ENCODE peak calls at places on chromosomes 1 and 21, in four cellular contexts. A is epithelial cell of prostate, T is hepatocyte, Z is right lobe of liver. C is an unnamed sample.

GRCh38 chr1:95850165-95850649 is 616.2 kb downstream of the RWDD3 start:
- DNase-seq in Z (no peak), T (peak; percentile 14), A (no peak), C (no peak)

GRCh38 chr1:53622531-53622930 is 116.4 kb downstream of the GLIS1 start:
- DNase-seq in T (no peak), A (no peak), Z (peak; percentile 23), C (no peak)

GRCh38 chr1:18008116-18008515 is 99.5 kb upstream of the IGSF21 start:
- DNase-seq in A (no peak), T (no peak), Z (no peak), C (no peak)

GRCh38 chr1:223820976-223821375 is 24.8 kb downstream of the TP53BP2 start:
- DNase-seq in Z (no peak), T (no peak), A (no peak), C (no peak)

GRCh38 chr1:54681396-54681795 is 34.3 kb upstream of the TTC4 start:
- DNase-seq in A (no peak), Z (no peak), T (peak; percentile 42), C (peak; percentile 19)

GRCh38 chr1:75522389-75522788 is 88.5 kb downstream of the SLC44A5 start:
- DNase-seq in T (peak; percentile 16), A (no peak), Z (no peak), C (peak; percentile 82)

GRCh38 chr1:162822391-162823200 is 32.1 kb downstream of the HSD17B7 start:
- DNase-seq in A (no peak), Z (peak; percentile 44), T (peak; percentile 32), C (no peak)

GRCh38 chr1:42618866-42619265 is 39.4 kb upstream of the PPIH start:
- DNase-seq in A (peak; percentile 20), T (no peak), Z (no peak), C (no peak)

GRCh38 chr1:224343679-224344078 is 13.0 kb upstream of the CNIH4 start:
- DNase-seq in T (no peak), Z (no peak), A (no peak), C (no peak)

GRCh38 chr1:42259739-42260064 is 75.3 kb downstream of the FOXJ3 start:
- DNase-seq in T (no peak), Z (no peak), A (no peak), C (no peak)

GRCh38 chr1:55466343-55466742 is 251.2 kb upstream of the USP24 start:
- DNase-seq in T (no peak), Z (no peak), A (peak; percentile 50), C (no peak)

GRCh38 chr21:44972821-44973220 is 33.0 kb downstream of the SLX9 start:
- DNase-seq in A (no peak), T (no peak), Z (no peak), C (no peak)

GRCh38 chr1:240044620-240045019 is 47.1 kb upstream of the FMN2 start:
- DNase-seq in Z (no peak), T (no peak), A (no peak), C (no peak)

GRCh38 chr1:108671142-108671541 is 10.2 kb upstream of the HENMT1 start:
- DNase-seq in A (no peak), T (no peak), Z (no peak), C (no peak)

GRCh38 chr1:219340796-219341195 is 167.1 kb downstream of the LYPLAL1 start:
- DNase-seq in Z (no peak), T (no peak), A (peak; percentile 75), C (no peak)

GRCh38 chr1:182426442-182427430 is 23.2 kb upstream of the RGSL1 start:
- DNase-seq in Z (no peak), T (no peak), A (no peak), C (no peak)

GRCh38 chr1:151837197-151837596 is 2.4 kb downstream of the C2CD4D start:
- DNase-seq in Z (no peak), A (no peak), T (no peak), C (no peak)

GRCh38 chr21:35376406-35377135 is 327.5 kb upstream of the RUNX1 start:
- DNase-seq in T (no peak), Z (no peak), A (no peak), C (no peak)

GRCh38 chr1:235093013-235093618 is 35.5 kb downstream of the TOMM20 start:
- DNase-seq in T (peak; percentile 75), A (no peak), Z (peak; percentile 57), C (peak; percentile 77)

GRCh38 chr1:66478116-66478515 is 55.8 kb upstream of the SGIP1 start:
- DNase-seq in T (no peak), A (peak; percentile 27), Z (no peak), C (no peak)

GRCh38 chr1:9594471-9595155 is 5.9 kb downstream of the TMEM201 start:
- DNase-seq in Z (no peak), A (no peak), T (no peak), C (no peak)

GRCh38 chr1:78214334-78214733 is 168.6 kb downstream of the GIPC2 start:
- DNase-seq in Z (no peak), A (no peak), T (no peak), C (no peak)

GRCh38 chr1:117318011-117318410 is 49.2 kb upstream of the MAN1A2 start:
- DNase-seq in A (no peak), Z (no peak), T (no peak), C (no peak)

GRCh38 chr1:185159966-185160365 is 3.0 kb downstream of the SWT1 start:
- DNase-seq in T (no peak), Z (no peak), A (no peak), C (no peak)

GRCh38 chr1:40385437-40386310 is 12.1 kb downstream of the SMAP2 start:
- DNase-seq in T (no peak), A (no peak), Z (no peak), C (no peak)

GRCh38 chr1:192732787-192733186 is 76.1 kb upstream of the RGS2 start:
- DNase-seq in T (no peak), Z (no peak), A (no peak), C (no peak)

GRCh38 chr1:174296309-174296708 is 137.0 kb downstream of the RABGAP1L start:
- DNase-seq in Z (no peak), T (no peak), A (no peak), C (no peak)

GRCh38 chr1:200005160-200005559 is 22.4 kb upstream of the NR5A2 start:
- DNase-seq in A (no peak), Z (no peak), T (no peak), C (no peak)

GRCh38 chr1:25918615-25919014 is 12.4 kb upstream of the STMN1 start:
- DNase-seq in Z (no peak), A (no peak), T (no peak), C (no peak)

GRCh38 chr1:16017461-16018303 is at the start of gene HSPB7:
- DNase-seq in T (peak; percentile 90), Z (no peak), A (no peak), C (peak; percentile 90)

GRCh38 chr1:154607084-154607747 is 770 bp downstream of the ADAR start:
- DNase-seq in Z (no peak), T (peak; percentile 39), A (no peak), C (no peak)

GRCh38 chr1:53044926-53045325 is 17.1 kb upstream of the PODN start:
- DNase-seq in A (no peak), T (no peak), Z (no peak), C (no peak)

GRCh38 chr1:198763298-198763714 is 124.5 kb downstream of the PTPRC start:
- DNase-seq in A (peak; percentile 29), T (no peak), Z (no peak), C (no peak)

GRCh38 chr1:32361674-32362473 is 411 bp downstream of the FAM229A start:
- DNase-seq in T (peak; percentile 73), A (no peak), Z (peak; percentile 67), C (peak; percentile 61)

GRCh38 chr1:225857256-225857655 is 24.9 kb downstream of the TMEM63A start:
- DNase-seq in Z (no peak), T (no peak), A (no peak), C (no peak)

DNA sequence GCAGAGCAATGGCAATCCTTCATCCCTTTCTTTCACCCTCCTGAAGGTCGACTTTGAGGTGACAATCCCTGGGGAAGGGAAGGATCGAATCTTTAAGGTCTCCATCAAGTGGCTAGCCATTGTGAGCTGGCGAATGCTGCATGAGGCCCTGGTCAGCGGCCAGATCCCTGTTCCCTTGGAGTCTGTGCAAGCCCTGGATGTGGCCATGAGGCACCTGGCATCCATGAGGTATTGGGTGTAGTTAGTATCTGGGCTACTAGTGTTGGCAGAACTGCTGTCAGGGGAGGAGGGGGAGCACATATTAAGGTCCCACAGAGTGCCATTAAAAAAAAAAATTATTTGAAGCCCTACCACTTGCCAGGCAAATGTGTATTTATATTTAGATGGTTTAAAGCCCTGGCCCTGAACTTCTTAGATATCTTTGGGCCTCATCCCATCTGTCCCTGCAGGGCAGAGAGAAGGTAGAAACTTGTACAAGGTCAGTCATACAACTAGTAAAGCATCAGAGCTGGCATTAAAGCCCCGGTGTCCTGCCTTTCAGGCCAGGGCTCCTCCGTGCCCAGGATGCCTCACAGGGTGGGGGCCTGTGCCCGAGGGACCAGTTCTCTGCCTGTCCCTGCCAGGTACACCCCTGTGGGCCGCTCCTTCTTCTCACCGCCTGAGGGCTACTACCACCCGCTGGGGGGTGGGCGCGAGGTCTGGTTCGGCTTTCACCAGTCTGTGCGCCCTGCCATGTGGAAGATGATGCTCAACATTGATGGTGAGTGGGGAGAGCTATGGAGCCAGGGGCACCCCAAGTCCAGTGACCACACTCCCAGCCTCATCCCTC is 10.3 kb downstream of the AGO1 start:
- DNase-seq in A (no peak), Z (no peak), T (no peak), C (no peak)
- H3K27ac ChIP-seq in A (no peak overlapping the region), Z (no peak overlapping the region), T (no peak overlapping the region), C (no peak overlapping the region)

GRCh38 chr21:17436626-17437111 is 76.2 kb upstream of the CXADR start:
- DNase-seq in Z (no peak), A (no peak), T (peak; percentile 59), C (peak; percentile 62)

GRCh38 chr21:17440955-17441354 is 71.9 kb upstream of the CXADR start:
- DNase-seq in A (no peak), Z (no peak), T (no peak), C (no peak)

GRCh38 chr21:17432732-17433057 is 80.1 kb upstream of the CXADR start:
- DNase-seq in A (no peak), T (no peak), Z (no peak), C (no peak)

GRCh38 chr21:17438642-17439041 is 74.2 kb upstream of the CXADR start:
- DNase-seq in T (no peak), Z (no peak), A (no peak), C (peak; percentile 13)

GRCh38 chr21:17435565-17436543 is 77.0 kb upstream of the CXADR start:
- DNase-seq in T (no peak), Z (no peak), A (no peak), C (no peak)
- H3K27ac ChIP-seq in T (peak overlapping the region; percentile 49), Z (no peak overlapping the region), A (no peak overlapping the region), C (no peak overlapping the region)

GRCh38 chr1:47030170-47030805 is 6.8 kb downstream of the CYP4X1 start:
- DNase-seq in A (no peak), T (no peak), Z (no peak), C (peak; percentile 49)
- H3K27ac ChIP-seq in A (peak overlapping the region; percentile 34), T (no peak overlapping the region), Z (no peak overlapping the region), C (no peak overlapping the region)

GRCh38 chr1:52034050-52034384 is 407 bp upstream of the KTI12 start:
- DNase-seq in T (no peak), A (no peak), Z (no peak), C (no peak)
- H3K27ac ChIP-seq in T (peak overlapping the region; percentile 95), A (peak overlapping the region; percentile 71), Z (peak overlapping the region; percentile 82), C (peak overlapping the region; percentile 79)

DNA sequence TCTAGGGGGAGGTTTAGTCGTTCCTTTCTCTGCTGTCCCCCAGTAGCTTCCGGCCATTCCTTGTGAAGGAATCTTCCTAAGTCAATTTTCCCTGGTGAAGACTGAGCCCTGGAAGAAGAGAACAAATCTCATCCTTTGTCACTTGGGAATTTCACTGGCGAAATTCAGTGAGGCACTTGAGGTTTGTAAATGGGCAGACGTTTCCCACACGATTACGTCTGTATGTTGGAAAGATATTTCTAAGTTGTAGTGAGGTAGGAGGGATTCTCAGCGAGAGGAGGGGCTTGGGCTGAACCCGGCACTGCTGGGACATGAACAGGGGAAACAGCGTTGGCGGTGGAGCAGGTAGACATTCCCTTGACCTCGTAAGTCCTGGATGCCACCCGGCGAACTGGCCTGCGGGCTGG is 47.2 kb downstream of the GALNT2 start:
- DNase-seq in T (no peak), A (no peak), Z (no peak), C (no peak)
- H3K27ac ChIP-seq in T (peak overlapping the region; percentile 72), A (no peak overlapping the region), Z (peak overlapping the region; percentile 92), C (peak overlapping the region; percentile 53)